ENCODE peak calls at places on chromosomes 5 and 9, in five cellular contexts. H, Y, Q, G and D are unnamed samples.

GRCh38 chr9:7782390-7783120 is 17.0 kb downstream of the DMAC1 start:
- DNase-seq in G (no peak), H (no peak), Y (no peak), Q (no peak), D (no peak)

GRCh38 chr5:176895829-176896228 is 3.3 kb downstream of the HK3 start:
- DNase-seq in H (no peak), G (no peak), Y (no peak), Q (no peak), D (no peak)

GRCh38 chr9:77457916-77458592 is 190.1 kb downstream of the GNA14 start:
- DNase-seq in Q (no peak), G (peak; percentile 50), Y (peak; percentile 58), H (peak; percentile 48), D (peak; percentile 75)

GRCh38 chr5:142023836-142024235 is 11.0 kb upstream of the GNPDA1 start:
- DNase-seq in H (no peak), Q (no peak), G (no peak), Y (no peak), D (no peak)

GRCh38 chr9:109975574-109976327 is 195.8 kb downstream of the PALM2AKAP2 start:
- DNase-seq in G (peak; percentile 33), Q (no peak), H (peak; percentile 59), Y (no peak), D (peak; percentile 15)

GRCh38 chr9:105697871-105698270 is 3.5 kb downstream of the TMEM38B start:
- DNase-seq in Y (no peak), Q (no peak), H (no peak), G (peak; percentile 54), D (peak; percentile 27)

GRCh38 chr5:174338204-174339010 is 292.9 kb downstream of the NSG2 start:
- DNase-seq in Q (no peak), H (no peak), G (no peak), Y (no peak), D (no peak)

GRCh38 chr5:171667341-171668096 is 118.1 kb upstream of the SMIM23 start:
- DNase-seq in G (peak; percentile 84), Y (no peak), H (no peak), Q (no peak), D (peak; percentile 91)

GRCh38 chr5:154779105-154779504 is 23.9 kb downstream of the LARP1 start:
- DNase-seq in Q (no peak), H (peak; percentile 89), Y (no peak), G (peak; percentile 84), D (peak; percentile 89)

GRCh38 chr5:88979717-88980116 is 96.7 kb upstream of the MEF2C start:
- DNase-seq in G (no peak), Y (no peak), Q (no peak), H (no peak), D (no peak)

GRCh38 chr5:88883566-88884434 is 816 bp upstream of the MEF2C start:
- DNase-seq in Q (no peak), Y (no peak), H (peak; percentile 71), G (peak; percentile 76), D (peak; percentile 49)

GRCh38 chr5:133247881-133248642 is 196.2 kb downstream of the HSPA4 start:
- DNase-seq in H (peak; percentile 24), Y (no peak), G (peak; percentile 15), Q (no peak), D (peak; percentile 50)

GRCh38 chr5:33595303-33595702 is 154.5 kb downstream of the TARS1 start:
- DNase-seq in H (no peak), G (no peak), Q (no peak), Y (no peak), D (no peak)

GRCh38 chr9:138022121-138022741 is 144.6 kb downstream of the CACNA1B start:
- DNase-seq in H (no peak), Q (no peak), Y (no peak), G (no peak), D (no peak)

GRCh38 chr5:113163328-113163727 is 186.7 kb downstream of the DCP2 start:
- DNase-seq in Q (no peak), H (no peak), G (no peak), Y (no peak), D (peak; percentile 65)

GRCh38 chr9:72396247-72397091 is 31.5 kb upstream of the ZFAND5 start:
- DNase-seq in Y (no peak), G (no peak), H (peak; percentile 41), Q (no peak), D (peak; percentile 44)

GRCh38 chr5:109566361-109566760 is 123.4 kb upstream of the MAN2A1 start:
- DNase-seq in G (no peak), Q (no peak), Y (no peak), H (no peak), D (no peak)

GRCh38 chr5:103562084-103562452 is 521 bp downstream of the NUDT12 start:
- DNase-seq in H (no peak), Y (no peak), Q (no peak), G (peak; percentile 4), D (no peak)

GRCh38 chr9:137470785-137471184 is 11.7 kb upstream of the NSMF start:
- DNase-seq in G (no peak), Q (no peak), H (no peak), Y (no peak), D (no peak)

GRCh38 chr9:87606921-87607521 is 109.4 kb downstream of the DAPK1 start:
- DNase-seq in Q (no peak), G (peak; percentile 73), Y (no peak), H (peak; percentile 53), D (peak; percentile 95)

GRCh38 chr5:87361031-87361443 is 51.7 kb downstream of the CCNH start:
- DNase-seq in H (no peak), Q (no peak), Y (no peak), G (no peak), D (no peak)

GRCh38 chr5:134427540-134428041 is 15.9 kb upstream of the CDKN2AIPNL start:
- DNase-seq in Q (no peak), H (no peak), Y (no peak), G (no peak), D (no peak)

GRCh38 chr5:22577006-22577405 is 276.1 kb downstream of the CDH12 start:
- DNase-seq in Y (no peak), Q (no peak), H (no peak), G (no peak), D (no peak)

GRCh38 chr5:132260051-132260450 is 2.6 kb downstream of the PDLIM4 start:
- DNase-seq in Q (no peak), Y (no peak), G (peak; percentile 28), H (no peak), D (peak; percentile 19)

GRCh38 chr9:99471033-99471432 is 249.0 kb downstream of the SEC61B start:
- DNase-seq in G (no peak), Y (no peak), Q (no peak), H (no peak), D (no peak)

GRCh38 chr5:149138182-149138923 is 2.9 kb upstream of the ABLIM3 start:
- DNase-seq in H (no peak), Y (no peak), G (no peak), Q (no peak), D (no peak)

GRCh38 chr9:21684831-21685362 is 117.5 kb upstream of the MTAP start:
- DNase-seq in Q (no peak), Y (peak; percentile 31), H (peak; percentile 62), G (peak; percentile 79), D (peak; percentile 70)

GRCh38 chr5:102759700-102760099 is 4.6 kb downstream of the PAM start:
- DNase-seq in G (no peak), Q (no peak), H (no peak), Y (no peak), D (no peak)

GRCh38 chr9:133944746-133945135 is 47.4 kb downstream of the VAV2 start:
- DNase-seq in Q (no peak), Y (no peak), H (no peak), G (peak; percentile 53), D (peak; percentile 36)

GRCh38 chr5:143921525-143922311 is 109.8 kb downstream of the HMHB1 start:
- DNase-seq in Y (no peak), H (peak; percentile 89), Q (no peak), G (peak; percentile 79), D (peak; percentile 98)

GRCh38 chr9:6902423-6902822 is 144.7 kb downstream of the KDM4C start:
- DNase-seq in Q (no peak), H (no peak), G (no peak), Y (no peak), D (peak; percentile 39)

GRCh38 chr9:128162215-128163026 is 2.4 kb downstream of the BBLN start:
- DNase-seq in Q (no peak), H (no peak), Y (no peak), G (no peak), D (no peak)

GRCh38 chr5:82308997-82309670 is 31.0 kb upstream of the RPS23 start:
- DNase-seq in Q (no peak), G (no peak), H (no peak), Y (no peak), D (no peak)

GRCh38 chr5:1515921-1516571 is 7.7 kb downstream of the LPCAT1 start:
- DNase-seq in Y (no peak), Q (no peak), H (peak; percentile 32), G (no peak), D (no peak)

GRCh38 chr9:35114113-35114847 is 1.4 kb downstream of the ATOSB start:
- DNase-seq in Y (peak; percentile 53), H (peak; percentile 98), G (peak; percentile 98), Q (no peak), D (peak; percentile 96)